ENCODE peak calls at places on chromosomes 5 and 9, in five cellular contexts. E is small intestine; G is breast epithelium; N is SK-N-SH; O is CD4-positive, alpha-beta memory T cell. A is an unnamed sample. For H3K36me3 and H3K9me3, the result is how much of the 10 kb centered on the place peaks cover.

GRCh38 chr5:68365894-68366293 is 150.3 kb downstream of the PIK3R1 start:
- DNase-seq in G (no peak), N (no peak), O (no peak), E (no peak), A (no peak)

GRCh38 chr5:127428748-127429147 is 88.7 kb upstream of the PRRC1 start:
- DNase-seq in O (no peak), E (peak), N (no peak), G (no peak), A (no peak)

GRCh38 chr9:3459076-3459475 is 66.7 kb downstream of the RFX3 start:
- DNase-seq in E (no peak), G (no peak), O (no peak), N (peak), A (no peak)

GRCh38 chr5:81250004-81250403 is 16.9 kb downstream of the CKMT2 start:
- DNase-seq in E (no peak), N (no peak), G (no peak), O (no peak), A (no peak)

GRCh38 chr9:133119039-133119438 is 2.0 kb downstream of the RALGDS start:
- DNase-seq in G (no peak), E (no peak), O (no peak), N (peak), A (no peak)

GRCh38 chr9:96031366-96031824 is 155.9 kb downstream of the ERCC6L2 start:
- DNase-seq in G (peak), O (no peak), E (no peak), N (peak), A (peak)

GRCh38 chr9:131809941-131810344 is 70.1 kb upstream of the RAPGEF1 start:
- DNase-seq in E (no peak), O (no peak), G (no peak), N (no peak), A (peak)

GRCh38 chr9:91186311-91187101 is 175.2 kb downstream of the AUH start:
- DNase-seq in E (no peak), O (no peak), G (no peak), N (no peak), A (peak)

GRCh38 chr9:96453625-96454024 is 3.7 kb downstream of the HABP4 start:
- DNase-seq in E (peak), G (no peak), O (no peak), N (peak), A (peak)

GRCh38 chr9:6910032-6910431 is 152.3 kb downstream of the KDM4C start:
- DNase-seq in O (no peak), E (no peak), G (no peak), N (peak), A (no peak)

GRCh38 chr9:98550206-98550820 is 158.4 kb downstream of the GABBR2 start:
- DNase-seq in E (no peak), O (no peak), N (no peak), G (no peak), A (peak)

GRCh38 chr9:72843525-72844439 is 109.1 kb downstream of the ALDH1A1 start:
- DNase-seq in G (no peak), N (no peak), O (no peak), E (no peak), A (no peak)

GRCh38 chr9:18675345-18675744 is 201.4 kb downstream of the ADAMTSL1 start:
- DNase-seq in E (no peak), O (no peak), N (no peak), G (no peak), A (no peak)

GRCh38 chr5:159104759-159105317 is 5.1 kb upstream of the EBF1 start:
- DNase-seq in O (no peak), N (no peak), E (no peak), G (no peak), A (no peak)

GRCh38 chr9:109278848-109279247 is 42.0 kb downstream of the EPB41L4B start:
- DNase-seq in N (no peak), E (no peak), G (no peak), O (no peak), A (no peak)

GRCh38 chr9:81804306-81804705 is 115.0 kb upstream of the TLE1 start:
- DNase-seq in N (no peak), O (no peak), E (no peak), G (no peak), A (no peak)

GRCh38 chr5:128538249-128539037 is 398 bp upstream of the FBN2 start:
- DNase-seq in N (peak), G (no peak), E (no peak), O (no peak), A (peak)

GRCh38 chr9:91176426-91176825 is 185.3 kb downstream of the AUH start:
- DNase-seq in O (no peak), E (no peak), N (no peak), G (no peak), A (no peak)

GRCh38 chr9:9003184-9003583 is 1203.6 kb upstream of the DMAC1 start:
- DNase-seq in E (no peak), N (peak), O (no peak), G (no peak), A (no peak)

GRCh38 chr5:156587012-156587411 is 260.0 kb downstream of the SGCD start:
- DNase-seq in E (no peak), G (no peak), O (no peak), N (no peak), A (no peak)

GRCh38 chr5:109743770-109744212 is 54.1 kb downstream of the MAN2A1 start:
- DNase-seq in N (no peak), G (no peak), E (no peak), O (no peak), A (peak)

GRCh38 chr9:96209407-96210031 is 92.5 kb downstream of the HSD17B3 start:
- DNase-seq in N (no peak), G (no peak), O (no peak), E (no peak), A (peak)

GRCh38 chr5:91556-92263 is at the start of gene PLEKHG4B:
- DNase-seq in G (no peak), O (no peak), N (peak), E (no peak), A (peak)

GRCh38 chr9:93305497-93306020 is 121.6 kb downstream of the WNK2 start:
- DNase-seq in O (no peak), E (no peak), N (peak), G (peak), A (no peak)

GRCh38 chr9:81634915-81635516 is 54.3 kb downstream of the TLE1 start:
- DNase-seq in E (peak), G (no peak), N (no peak), O (no peak), A (peak)

GRCh38 chr5:82641362-82641988 is 363.3 kb upstream of the RPS23 start:
- DNase-seq in E (peak), G (peak), O (peak), N (peak), A (peak)

GRCh38 chr5:145562931-145563330 is 272.2 kb downstream of the PRELID2 start:
- DNase-seq in G (no peak), N (no peak), E (no peak), O (no peak), A (peak)

GRCh38 chr9:78023003-78023741 is 8.4 kb downstream of the GNAQ start:
- DNase-seq in O (no peak), G (no peak), E (peak), N (no peak), A (peak)

GRCh38 chr5:149636861-149637246 is 55.6 kb downstream of the ARHGEF37 start:
- DNase-seq in E (peak), O (peak), N (peak), G (no peak), A (peak)

GRCh38 chr5:173327084-173327947 is 898 bp downstream of the STC2 start:
- DNase-seq in E (no peak), N (peak), G (no peak), O (no peak), A (peak)

GRCh38 chr5:50653946-50654345 is 12.5 kb upstream of the PARP8 start:
- DNase-seq in G (no peak), O (no peak), E (no peak), N (no peak), A (no peak)

GRCh38 chr5:171989946-171990712 is 16.3 kb downstream of the FBXW11 start:
- DNase-seq in N (no peak), G (no peak), E (no peak), O (no peak), A (no peak)

GRCh38 chr9:24257726-24258125 is 288.0 kb downstream of the IZUMO3 start:
- DNase-seq in O (no peak), E (no peak), N (no peak), G (no peak), A (no peak)

GRCh38 chr9:129322022-129322621 is 144.1 kb upstream of the IER5L start:
- DNase-seq in G (peak), O (no peak), E (no peak), N (no peak), A (no peak)

DNA sequence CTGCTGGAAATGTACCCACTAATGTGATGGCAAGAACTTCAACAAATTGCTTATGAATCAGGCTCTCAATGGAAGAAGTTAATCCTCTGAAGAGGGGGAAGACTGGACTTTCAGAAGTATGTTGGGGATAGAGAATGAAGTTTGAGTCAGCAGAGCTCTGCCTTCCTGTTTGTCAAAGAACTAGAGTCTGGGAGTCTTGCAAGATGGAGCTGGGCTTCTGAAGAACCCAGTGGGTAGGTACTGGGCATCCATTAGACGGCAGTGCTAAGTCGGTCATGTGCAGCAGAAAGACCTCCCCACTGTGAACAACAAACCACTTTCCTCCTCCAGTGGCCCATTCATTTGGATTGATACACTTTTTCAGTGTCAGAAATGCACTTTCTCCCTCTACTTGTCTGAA is 34.6 kb downstream of the OTULIN start:
- DNase-seq in E (no peak), O (no peak), G (no peak), N (no peak), A (no peak)
- H3K36me3 ChIP-seq in E (under half), O (under half), G (under half), N (under half), A (half or more)

GRCh38 chr9:120698766-120699165 is 15.5 kb downstream of the MEGF9 start:
- DNase-seq in O (no peak), E (no peak), N (peak), G (no peak), A (no peak)

GRCh38 chr9:120697448-120697847 is 16.8 kb downstream of the MEGF9 start:
- DNase-seq in O (no peak), N (no peak), E (no peak), G (no peak), A (no peak)

GRCh38 chr9:120693609-120694008 is 20.7 kb downstream of the MEGF9 start:
- DNase-seq in E (no peak), N (no peak), G (no peak), O (no peak), A (no peak)

GRCh38 chr9:120694559-120694958 is 19.7 kb downstream of the MEGF9 start:
- DNase-seq in N (no peak), O (no peak), G (no peak), E (no peak), A (no peak)

GRCh38 chr9:120696551-120697230 is 17.6 kb downstream of the MEGF9 start:
- DNase-seq in G (no peak), N (no peak), O (no peak), E (no peak), A (no peak)
- H3K4me3 ChIP-seq in G (no peak), N (no peak), O (no peak), E (no peak), A (no peak)

DNA sequence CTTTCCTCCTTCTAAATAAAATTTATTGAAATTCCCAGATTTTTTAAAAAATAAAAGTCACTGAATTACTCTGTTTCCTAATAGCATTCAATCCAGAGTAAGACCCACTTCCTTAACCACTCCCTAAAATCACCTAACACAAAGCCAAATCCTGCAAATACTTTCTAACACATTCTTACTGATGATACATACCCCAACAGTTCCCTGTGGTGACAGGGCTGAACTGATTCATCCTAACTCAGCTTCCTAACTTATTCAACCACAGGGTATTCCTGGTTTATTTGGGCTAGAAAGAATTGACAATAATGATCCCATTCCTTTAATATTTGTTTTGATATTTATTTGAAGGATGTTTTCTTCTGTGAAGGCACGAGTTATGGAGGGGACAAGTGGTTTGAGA is 40.7 kb upstream of the ZNF300 start:
- DNase-seq in G (no peak), E (no peak), N (no peak), O (no peak), A (no peak)
- H3K9me3 ChIP-seq in G (under half), E (under half), N (under half), O (under half), A (under half)

DNA sequence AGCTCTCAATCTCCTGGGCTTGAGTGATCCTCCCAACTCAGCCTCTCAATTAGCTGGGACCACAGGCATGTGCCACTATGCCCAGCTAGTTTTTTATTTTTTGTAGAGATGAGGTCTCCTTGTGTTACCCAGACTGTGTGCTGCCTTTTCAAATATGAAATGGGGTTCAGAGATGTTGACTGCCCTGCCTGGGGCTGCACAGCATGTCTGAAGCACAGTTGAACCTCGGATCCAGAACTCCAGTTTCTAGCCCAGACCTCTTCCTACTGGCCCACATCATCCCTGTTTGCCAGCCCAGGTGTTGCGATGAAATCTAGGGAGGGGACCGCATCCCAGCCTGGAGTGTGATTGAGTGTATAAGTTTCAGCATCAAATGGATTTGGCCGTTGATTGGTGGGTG is 69.4 kb downstream of the HMCN2 start:
- DNase-seq in N (no peak), G (no peak), E (no peak), O (no peak), A (no peak)
- H3K36me3 ChIP-seq in N (under half), G (under half), E (under half), O (under half), A (under half)

DNA sequence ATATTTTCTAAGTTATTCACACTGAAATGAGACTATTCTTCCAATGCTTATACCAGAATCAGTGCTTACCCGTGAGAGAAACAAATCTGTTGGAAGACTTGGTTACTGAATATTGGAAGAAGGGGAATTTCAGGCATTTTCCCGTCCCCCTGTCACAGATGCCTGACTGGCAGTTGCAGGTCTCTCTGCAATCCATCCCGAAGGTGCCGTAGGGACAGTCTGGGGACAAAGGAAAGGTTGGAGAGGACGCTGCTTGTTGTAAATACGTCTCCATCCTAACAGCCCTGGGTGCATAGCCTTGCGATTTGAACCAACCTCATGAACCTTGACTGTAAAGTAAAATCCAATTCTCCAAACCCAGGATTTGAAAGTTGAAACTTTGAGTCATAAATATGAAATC is 3.5 kb downstream of the ESM1 start:
- DNase-seq in G (no peak), N (no peak), E (no peak), O (no peak), A (no peak)
- H3K4me3 ChIP-seq in G (no peak), N (peak), E (no peak), O (no peak), A (no peak)

GRCh38 chr5:140869555-140869886 is 764 bp downstream of the PCDHA11 start:
- DNase-seq in G (no peak), E (no peak), O (no peak), N (no peak), A (no peak)
- H3K9me3 ChIP-seq in G (under half), E (under half), O (under half), N (under half), A (under half)

GRCh38 chr9:89325733-89326132 is 7.4 kb downstream of the SECISBP2 start:
- DNase-seq in O (no peak), G (no peak), E (no peak), N (no peak), A (no peak)

GRCh38 chr9:89328064-89328463 is 9.8 kb downstream of the SECISBP2 start:
- DNase-seq in E (no peak), N (no peak), O (no peak), G (no peak), A (peak)

GRCh38 chr9:89329917-89330316 is 11.6 kb downstream of the SECISBP2 start:
- DNase-seq in E (no peak), N (no peak), G (no peak), O (no peak), A (no peak)

GRCh38 chr9:89330513-89330912 is 12.2 kb downstream of the SECISBP2 start:
- DNase-seq in N (peak), G (no peak), O (no peak), E (no peak), A (no peak)
- H3K36me3 ChIP-seq in N (half or more), G (under half), O (half or more), E (under half), A (under half)

GRCh38 chr5:73319036-73319435 is 129.5 kb downstream of the FOXD1 start:
- DNase-seq in E (no peak), N (no peak), G (no peak), O (no peak), A (no peak)

GRCh38 chr5:73321757-73322452 is 126.7 kb downstream of the FOXD1 start:
- DNase-seq in E (no peak), G (no peak), O (no peak), N (no peak), A (peak)

GRCh38 chr5:73318308-73318719 is 130.3 kb downstream of the FOXD1 start:
- DNase-seq in E (no peak), N (no peak), G (no peak), O (no peak), A (no peak)

GRCh38 chr5:73314395-73315195 is 134.0 kb downstream of the FOXD1 start:
- DNase-seq in N (no peak), O (no peak), G (no peak), E (no peak), A (no peak)

GRCh38 chr5:73317523-73317922 is 131.1 kb downstream of the FOXD1 start:
- DNase-seq in G (no peak), E (no peak), N (no peak), O (no peak), A (no peak)
- H3K4me3 ChIP-seq in G (no peak), E (no peak), N (no peak), O (no peak), A (no peak)

DNA sequence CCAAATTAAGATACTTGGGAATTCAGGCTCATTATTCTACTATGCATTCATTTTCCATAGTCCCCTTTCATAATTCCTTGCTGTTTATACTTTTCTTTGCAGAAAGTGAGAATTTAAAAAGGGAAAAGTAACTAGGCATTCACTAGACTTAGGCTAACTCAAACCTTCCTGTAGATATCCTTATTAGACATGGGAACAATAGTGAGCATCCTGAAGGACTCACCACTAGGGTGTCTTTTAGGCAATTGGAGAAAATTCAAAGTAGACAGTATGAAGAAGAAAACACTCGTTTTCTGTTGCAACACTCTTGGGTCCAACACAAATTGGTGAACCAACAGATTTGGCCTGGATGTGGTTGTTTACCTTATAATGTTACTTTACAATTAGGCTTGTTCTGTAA is 213.2 kb upstream of the GRIN3A start:
- DNase-seq in N (no peak), G (no peak), O (no peak), E (no peak), A (no peak)
- H3K9me3 ChIP-seq in N (under half), G (under half), O (under half), E (under half), A (under half)

A was measured in MG63.